ENCODE peak calls at places on chromosomes 6 and 20, in six cellular contexts. L is sigmoid colon, Q is spleen, Y is IMR-90, D is breast epithelium, Z is body of pancreas. A is an unnamed sample. For H3K9me3, the result is how much of the 10 kb centered on the place peaks cover.

GRCh38 chr20:26209171-26209941 is 512.7 kb upstream of the ZNF337 start:
- DNase-seq in Y (peak), Q (peak), D (no peak), L (peak), Z (no peak), A (no peak)

GRCh38 chr6:129645371-129646139 is 64.4 kb downstream of the ARHGAP18 start:
- DNase-seq in D (no peak), Q (no peak), L (no peak), Z (no peak), Y (no peak), A (no peak)

GRCh38 chr6:89623749-89624148 is 14.8 kb downstream of the LYRM2 start:
- DNase-seq in D (no peak), Y (no peak), Q (no peak), Z (no peak), L (no peak), A (no peak)

GRCh38 chr6:142631517-142632385 is 313.2 kb downstream of the HIVEP2 start:
- DNase-seq in Z (no peak), Y (no peak), Q (no peak), L (no peak), D (no peak), A (no peak)

GRCh38 chr20:1813674-1814635 is 81.3 kb upstream of the SIRPA start:
- DNase-seq in L (no peak), Q (no peak), D (no peak), Y (no peak), Z (no peak), A (no peak)

GRCh38 chr6:36769676-36770499 is 69.4 kb downstream of the CPNE5 start:
- DNase-seq in L (no peak), Q (peak), Y (peak), Z (no peak), D (no peak), A (no peak)

GRCh38 chr20:14406495-14406894 is 69.1 kb upstream of the FLRT3 start:
- DNase-seq in L (no peak), Z (no peak), D (no peak), Q (no peak), Y (peak), A (no peak)

GRCh38 chr20:10551732-10552724 is 116.9 kb downstream of the SLX4IP start:
- DNase-seq in D (no peak), Q (no peak), Y (no peak), L (no peak), Z (no peak), A (no peak)

GRCh38 chr6:74404366-74404765 is 708.4 kb downstream of the CD109 start:
- DNase-seq in Q (no peak), Y (peak), Z (no peak), L (no peak), D (no peak), A (no peak)

GRCh38 chr6:37698264-37699137 is 818 bp upstream of the MDGA1 start:
- DNase-seq in Q (peak), L (peak), Y (peak), D (no peak), Z (peak), A (no peak)

GRCh38 chr6:20680697-20681165 is 146.5 kb downstream of the CDKAL1 start:
- DNase-seq in Z (no peak), D (no peak), Q (no peak), L (no peak), Y (peak), A (no peak)

GRCh38 chr6:150320450-150320849 is 48.4 kb upstream of the IYD start:
- DNase-seq in Q (no peak), Y (no peak), Z (no peak), L (no peak), D (no peak), A (no peak)

GRCh38 chr20:49787371-49788357 is 25.0 kb upstream of the SLC9A8 start:
- DNase-seq in D (no peak), Y (no peak), L (no peak), Q (no peak), Z (no peak), A (no peak)

GRCh38 chr20:29740601-29740950 is 1516.9 kb upstream of the DEFB115 start:
- DNase-seq in Z (no peak), L (no peak), D (no peak), Q (no peak), Y (no peak), A (no peak)

GRCh38 chr20:36591854-36592641 is 13.5 kb upstream of the RAB5IF start:
- DNase-seq in Q (no peak), Z (peak), L (no peak), D (no peak), Y (peak), A (no peak)

GRCh38 chr6:64932486-64932885 is 774.5 kb downstream of the EYS start:
- DNase-seq in Q (no peak), D (no peak), L (no peak), Z (no peak), Y (peak), A (no peak)

GRCh38 chr6:40692311-40692710 is 105.1 kb upstream of the LRFN2 start:
- DNase-seq in Y (no peak), Q (peak), Z (no peak), L (no peak), D (no peak), A (no peak)

GRCh38 chr6:139367810-139368321 is 6.6 kb downstream of the CITED2 start:
- DNase-seq in Z (no peak), Y (no peak), L (no peak), Q (no peak), D (no peak), A (no peak)

GRCh38 chr6:157358287-157358686 is 22.7 kb upstream of the ZDHHC14 start:
- DNase-seq in Y (no peak), Q (no peak), L (no peak), D (no peak), Z (no peak), A (no peak)

GRCh38 chr6:111874030-111874425 is 776 bp upstream of the FYN start:
- DNase-seq in D (no peak), Z (no peak), Q (no peak), Y (peak), L (no peak), A (no peak)

GRCh38 chr20:50857348-50857747 is 62.5 kb downstream of the BCAS4 start:
- DNase-seq in D (no peak), L (no peak), Y (no peak), Q (no peak), Z (no peak), A (no peak)

GRCh38 chr6:102759415-102759814 is 1365.9 kb downstream of the GRIK2 start:
- DNase-seq in Z (no peak), Y (no peak), D (no peak), Q (no peak), L (no peak), A (no peak)

GRCh38 chr20:63622732-63623131 is 4.2 kb downstream of the GMEB2 start:
- DNase-seq in D (no peak), Y (no peak), Z (no peak), L (no peak), Q (peak), A (no peak)

GRCh38 chr20:50186151-50186885 is 4.3 kb upstream of the CEBPB start:
- DNase-seq in Q (peak), L (peak), Y (peak), Z (peak), D (peak), A (peak)

GRCh38 chr6:121236984-121237383 is 97.3 kb downstream of the TBC1D32 start:
- DNase-seq in L (no peak), Z (no peak), Y (no peak), D (no peak), Q (no peak), A (no peak)

GRCh38 chr6:17315262-17315661 is 34.1 kb downstream of the RBM24 start:
- DNase-seq in Z (no peak), D (no peak), L (no peak), Y (no peak), Q (no peak), A (no peak)

GRCh38 chr6:75203721-75204120 is 2.1 kb downstream of the COL12A1 start:
- DNase-seq in Q (no peak), D (no peak), Z (no peak), Y (peak), L (no peak), A (no peak)

GRCh38 chr6:6004147-6004995 is 2.4 kb downstream of the NRN1 start:
- DNase-seq in Y (no peak), Q (no peak), Z (no peak), D (no peak), L (no peak), A (no peak)

GRCh38 chr6:158835616-158836221 is 16.6 kb upstream of the EZR start:
- DNase-seq in Q (peak), D (no peak), L (peak), Y (peak), Z (peak), A (no peak)

GRCh38 chr6:36962874-36963273 is 8.3 kb downstream of the PI16 start:
- DNase-seq in D (no peak), Y (peak), Z (peak), L (peak), Q (peak), A (no peak)

GRCh38 chr6:170202416-170203135 is 88.3 kb downstream of the DLL1 start:
- DNase-seq in Y (no peak), Z (no peak), Q (no peak), D (no peak), L (no peak), A (no peak)

GRCh38 chr6:165662041-165662491 is 975 bp downstream of the PDE10A start:
- DNase-seq in D (no peak), Q (no peak), L (no peak), Z (no peak), Y (peak), A (no peak)

GRCh38 chr6:108596947-108597346 is 36.2 kb downstream of the FOXO3 start:
- DNase-seq in D (no peak), Q (no peak), Y (no peak), L (no peak), Z (no peak), A (no peak)

GRCh38 chr6:137357263-137357947 is 136.8 kb downstream of the OLIG3 start:
- DNase-seq in Y (no peak), D (no peak), Q (peak), L (no peak), Z (no peak), A (no peak)

GRCh38 chr20:4130404-4131189 is 115.2 kb upstream of the RNF24 start:
- DNase-seq in Z (no peak), Y (peak), D (no peak), Q (no peak), L (no peak), A (no peak)

DNA sequence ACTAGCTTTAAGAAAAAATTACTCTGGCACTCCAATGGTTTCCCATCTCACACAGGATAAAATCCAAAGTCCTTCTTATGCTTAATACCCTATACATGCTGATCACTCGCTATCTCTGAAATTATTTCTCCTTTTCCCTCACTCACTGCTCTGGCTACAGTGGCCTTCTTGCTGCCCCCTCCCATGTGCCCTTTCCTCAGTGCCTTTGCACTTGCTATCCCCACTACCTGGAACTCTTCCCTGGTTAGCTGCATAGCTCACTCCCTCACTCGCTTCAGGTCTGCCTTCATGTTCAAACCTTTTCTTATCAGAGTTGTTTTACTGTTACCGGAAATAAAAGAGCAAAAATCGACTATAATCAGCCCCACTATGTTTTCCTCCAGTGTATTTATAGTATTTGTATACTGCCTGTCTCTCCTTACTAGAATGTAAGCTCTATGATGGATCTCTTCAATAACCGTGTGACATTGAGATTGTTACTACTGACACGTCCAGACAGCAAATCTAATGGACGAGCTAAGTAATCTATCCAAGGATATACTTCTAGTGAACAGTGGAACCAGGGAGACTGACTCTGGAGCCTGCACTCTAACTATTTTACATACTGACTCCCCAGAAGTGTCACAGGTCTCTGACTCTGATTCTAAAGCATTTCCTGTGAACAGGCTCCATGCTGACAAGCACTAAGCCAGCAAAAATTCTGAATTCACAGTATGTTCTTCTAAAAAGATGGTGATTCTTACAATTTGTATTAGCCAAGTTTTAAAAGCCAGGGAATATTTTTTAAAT is 25.1 kb downstream of the FKBP5 start:
- DNase-seq in Y (peak), L (no peak), Z (no peak), D (no peak), Q (no peak), A (no peak)
- H3K4me3 ChIP-seq in Y (no peak), L (no peak), Z (no peak), D (no peak), Q (no peak), A (peak)

GRCh38 chr6:30857537-30857936 is 26.8 kb upstream of the DDR1 start:
- DNase-seq in L (no peak), D (no peak), Z (no peak), Y (no peak), Q (no peak), A (no peak)
- H3K9me3 ChIP-seq in L (under half), D (under half), Z (under half), Y (under half), Q (under half), A (under half)

DNA sequence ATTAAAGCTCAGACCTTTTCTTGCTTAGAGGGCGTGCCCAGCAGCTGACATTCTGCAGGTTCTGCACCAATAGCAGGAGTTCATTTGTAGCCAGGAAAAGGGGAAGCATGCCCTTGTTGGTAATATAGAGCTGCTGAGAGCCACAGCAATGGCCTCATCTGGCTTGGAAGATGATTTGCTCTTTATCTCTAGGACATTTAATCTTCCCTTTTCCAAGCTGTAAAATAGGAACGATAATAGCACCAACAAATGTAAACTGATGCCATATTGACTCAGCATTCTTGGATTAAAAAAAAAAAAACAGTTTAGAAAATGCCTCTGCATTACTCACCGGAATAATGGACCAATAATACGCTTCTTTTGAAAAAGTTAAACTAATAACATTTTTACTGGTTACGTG is 93.4 kb upstream of the SLC2A12 start:
- DNase-seq in Q (no peak), D (no peak), L (no peak), Z (no peak), Y (peak), A (no peak)
- TF ChIP-seq POLR2A in Q (no peak), D (no peak), L (no peak), Z (no peak), Y (no peak), A (no peak)

GRCh38 chr6:31658983-31659648 is 1.5 kb downstream of the C6orf47 start:
- DNase-seq in Z (no peak), D (no peak), Y (no peak), L (no peak), Q (no peak), A (no peak)
- H3K4me3 ChIP-seq in Z (peak), D (peak), Y (no peak), L (peak), Q (peak), A (peak)

GRCh38 chr6:30283761-30284160 is 43.0 kb upstream of the TRIM39 start:
- DNase-seq in Y (no peak), Z (no peak), D (no peak), Q (no peak), L (no peak), A (no peak)
- H3K9me3 ChIP-seq in Y (under half), Z (under half), D (half or more), Q (half or more), L (under half), A (half or more)

GRCh38 chr20:62487564-62488086 is 11.8 kb upstream of the GATA5 start:
- DNase-seq in L (no peak), Q (no peak), D (no peak), Z (peak), Y (no peak), A (no peak)
- TF ChIP-seq POLR2A in L (no peak), Q (no peak), D (no peak), Z (no peak), Y (no peak), A (no peak)

DNA sequence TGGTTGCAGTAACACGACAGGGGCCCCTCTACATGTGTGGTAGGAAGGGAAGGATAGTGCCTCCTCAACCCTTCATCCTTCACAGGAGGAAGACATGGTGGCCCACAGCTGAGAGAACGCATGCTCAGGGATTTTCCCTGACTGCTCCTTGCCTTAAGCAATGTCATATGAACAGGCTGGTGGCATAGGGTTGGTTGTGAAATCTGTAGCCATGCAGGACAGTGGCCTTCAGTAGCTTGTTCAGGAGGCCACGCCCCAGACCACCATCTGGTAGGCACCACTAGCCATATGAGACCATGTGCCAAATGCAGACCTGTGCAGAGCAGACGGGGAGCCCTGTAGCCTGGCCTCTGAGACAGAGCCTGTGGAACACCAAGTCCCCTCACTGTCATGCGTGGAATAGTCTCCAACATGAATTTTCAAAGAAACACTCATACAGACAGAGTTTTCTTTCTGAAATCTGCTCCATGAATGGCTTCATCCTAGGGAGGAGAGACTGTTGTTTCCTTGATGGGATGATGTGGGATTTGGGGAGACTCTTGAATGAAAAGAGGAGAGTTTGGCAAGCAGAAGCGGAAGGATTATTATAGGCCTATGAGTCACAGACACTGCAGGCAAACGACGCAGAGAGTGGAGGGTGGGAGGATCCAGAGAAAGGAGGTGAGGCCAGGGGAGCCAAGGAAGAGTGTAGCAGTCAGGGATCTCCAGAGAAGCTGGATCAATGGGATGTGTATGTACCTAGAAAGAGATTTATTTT is 76.4 kb downstream of the ADTRP start:
- DNase-seq in D (no peak), Y (peak), L (no peak), Q (no peak), Z (no peak), A (no peak)
- H3K4me3 ChIP-seq in D (no peak), Y (no peak), L (no peak), Q (no peak), Z (no peak), A (no peak)